ENCODE peak calls at places on chromosome 12, in ten cellular contexts. One of them, this sample, is unnamed.

GRCh38 chr12:100904270-100904669 is 109.7 kb downstream of the ANO4 start:
- DNase-seq in DMS79: no peak
- DNase-seq in GM03348: no peak
- DNase-seq in endodermal cell: no peak
- DNase-seq in AG08396: no peak
- DNase-seq in left ventricle myocardium inferior: no peak
- DNase-seq in iPS DF 6.9: no peak
- DNase-seq in progenitor cell of endocrine pancreas: no peak
- DNase-seq in NCI-H460: no peak
- DNase-seq in stimulated activated CD4-positive, alpha-beta T cell treated with anti-CD3 and anti-CD28 coated beads, Interleukin-12 subunit alpha, Interleukin-12 subunit beta, amount 100 ng/mL, for 4 hours: no peak
- DNase-seq in this sample: no peak

GRCh38 chr12:76144253-76144564 is 59.7 kb upstream of the NAP1L1 start:
- DNase-seq in DMS79: no peak
- DNase-seq in stimulated activated CD4-positive, alpha-beta T cell treated with anti-CD3 and anti-CD28 coated beads, Interleukin-12 subunit alpha, Interleukin-12 subunit beta, amount 100 ng/mL, for 4 hours: peak
- DNase-seq in GM03348: no peak
- DNase-seq in endodermal cell: no peak
- DNase-seq in left ventricle myocardium inferior: no peak
- DNase-seq in AG08396: no peak
- DNase-seq in progenitor cell of endocrine pancreas: no peak
- DNase-seq in NCI-H460: no peak
- DNase-seq in iPS DF 6.9: no peak
- DNase-seq in this sample: no peak

GRCh38 chr12:123034865-123035264 is 54.4 kb downstream of the ARL6IP4 start:
- DNase-seq in stimulated activated CD4-positive, alpha-beta T cell treated with anti-CD3 and anti-CD28 coated beads, Interleukin-12 subunit alpha, Interleukin-12 subunit beta, amount 100 ng/mL, for 4 hours: no peak
- DNase-seq in endodermal cell: no peak
- DNase-seq in left ventricle myocardium inferior: no peak
- DNase-seq in progenitor cell of endocrine pancreas: no peak
- DNase-seq in iPS DF 6.9: no peak
- DNase-seq in GM03348: peak
- DNase-seq in NCI-H460: peak
- DNase-seq in DMS79: no peak
- DNase-seq in AG08396: peak
- DNase-seq in this sample: no peak

GRCh38 chr12:114851981-114852380 is 168.0 kb upstream of the TBX3 start:
- DNase-seq in iPS DF 6.9: no peak
- DNase-seq in AG08396: no peak
- DNase-seq in NCI-H460: no peak
- DNase-seq in stimulated activated CD4-positive, alpha-beta T cell treated with anti-CD3 and anti-CD28 coated beads, Interleukin-12 subunit alpha, Interleukin-12 subunit beta, amount 100 ng/mL, for 4 hours: no peak
- DNase-seq in GM03348: no peak
- DNase-seq in left ventricle myocardium inferior: no peak
- DNase-seq in progenitor cell of endocrine pancreas: no peak
- DNase-seq in DMS79: no peak
- DNase-seq in endodermal cell: no peak
- DNase-seq in this sample: no peak

GRCh38 chr12:78181544-78182162 is 351.0 kb downstream of the NAV3 start:
- DNase-seq in endodermal cell: peak
- DNase-seq in NCI-H460: peak
- DNase-seq in AG08396: no peak
- DNase-seq in GM03348: no peak
- DNase-seq in iPS DF 6.9: peak
- DNase-seq in left ventricle myocardium inferior: no peak
- DNase-seq in stimulated activated CD4-positive, alpha-beta T cell treated with anti-CD3 and anti-CD28 coated beads, Interleukin-12 subunit alpha, Interleukin-12 subunit beta, amount 100 ng/mL, for 4 hours: no peak
- DNase-seq in DMS79: no peak
- DNase-seq in progenitor cell of endocrine pancreas: no peak
- DNase-seq in this sample: no peak

GRCh38 chr12:13609874-13610273 is 371.5 kb downstream of the GRIN2B start:
- DNase-seq in iPS DF 6.9: no peak
- DNase-seq in endodermal cell: peak
- DNase-seq in AG08396: no peak
- DNase-seq in DMS79: no peak
- DNase-seq in left ventricle myocardium inferior: no peak
- DNase-seq in progenitor cell of endocrine pancreas: no peak
- DNase-seq in GM03348: no peak
- DNase-seq in stimulated activated CD4-positive, alpha-beta T cell treated with anti-CD3 and anti-CD28 coated beads, Interleukin-12 subunit alpha, Interleukin-12 subunit beta, amount 100 ng/mL, for 4 hours: no peak
- DNase-seq in NCI-H460: no peak
- DNase-seq in this sample: no peak

GRCh38 chr12:76685246-76685678 is 78.7 kb upstream of the ZDHHC17 start:
- DNase-seq in left ventricle myocardium inferior: peak
- DNase-seq in AG08396: peak
- DNase-seq in endodermal cell: peak
- DNase-seq in GM03348: peak
- DNase-seq in DMS79: no peak
- DNase-seq in stimulated activated CD4-positive, alpha-beta T cell treated with anti-CD3 and anti-CD28 coated beads, Interleukin-12 subunit alpha, Interleukin-12 subunit beta, amount 100 ng/mL, for 4 hours: no peak
- DNase-seq in NCI-H460: no peak
- DNase-seq in progenitor cell of endocrine pancreas: no peak
- DNase-seq in iPS DF 6.9: no peak
- DNase-seq in this sample: no peak

GRCh38 chr12:125001636-125002035 is 8.2 kb downstream of the BRI3BP start:
- DNase-seq in AG08396: no peak
- DNase-seq in iPS DF 6.9: no peak
- DNase-seq in progenitor cell of endocrine pancreas: no peak
- DNase-seq in stimulated activated CD4-positive, alpha-beta T cell treated with anti-CD3 and anti-CD28 coated beads, Interleukin-12 subunit alpha, Interleukin-12 subunit beta, amount 100 ng/mL, for 4 hours: no peak
- DNase-seq in endodermal cell: no peak
- DNase-seq in left ventricle myocardium inferior: no peak
- DNase-seq in GM03348: no peak
- DNase-seq in NCI-H460: no peak
- DNase-seq in DMS79: no peak
- DNase-seq in this sample: no peak

GRCh38 chr12:20260864-20261263 is 107.5 kb upstream of the PDE3A start:
- DNase-seq in NCI-H460: no peak
- DNase-seq in GM03348: no peak
- DNase-seq in progenitor cell of endocrine pancreas: no peak
- DNase-seq in left ventricle myocardium inferior: no peak
- DNase-seq in DMS79: no peak
- DNase-seq in iPS DF 6.9: no peak
- DNase-seq in AG08396: no peak
- DNase-seq in endodermal cell: no peak
- DNase-seq in stimulated activated CD4-positive, alpha-beta T cell treated with anti-CD3 and anti-CD28 coated beads, Interleukin-12 subunit alpha, Interleukin-12 subunit beta, amount 100 ng/mL, for 4 hours: no peak
- DNase-seq in this sample: no peak

GRCh38 chr12:123271182-123271491 is 519 bp downstream of the CDK2AP1 start:
- DNase-seq in AG08396: peak
- DNase-seq in endodermal cell: peak
- DNase-seq in iPS DF 6.9: no peak
- DNase-seq in GM03348: peak
- DNase-seq in stimulated activated CD4-positive, alpha-beta T cell treated with anti-CD3 and anti-CD28 coated beads, Interleukin-12 subunit alpha, Interleukin-12 subunit beta, amount 100 ng/mL, for 4 hours: peak
- DNase-seq in DMS79: peak
- DNase-seq in left ventricle myocardium inferior: peak
- DNase-seq in progenitor cell of endocrine pancreas: peak
- DNase-seq in NCI-H460: peak
- DNase-seq in this sample: peak

GRCh38 chr12:52139579-52140062 is 52.2 kb downstream of the KRT80 start:
- DNase-seq in stimulated activated CD4-positive, alpha-beta T cell treated with anti-CD3 and anti-CD28 coated beads, Interleukin-12 subunit alpha, Interleukin-12 subunit beta, amount 100 ng/mL, for 4 hours: no peak
- DNase-seq in iPS DF 6.9: no peak
- DNase-seq in DMS79: peak
- DNase-seq in left ventricle myocardium inferior: no peak
- DNase-seq in progenitor cell of endocrine pancreas: peak
- DNase-seq in GM03348: peak
- DNase-seq in NCI-H460: no peak
- DNase-seq in endodermal cell: peak
- DNase-seq in AG08396: peak
- DNase-seq in this sample: no peak

GRCh38 chr12:138898-139534 is 72.4 kb downstream of the IQSEC3 start:
- DNase-seq in iPS DF 6.9: no peak
- DNase-seq in DMS79: no peak
- DNase-seq in endodermal cell: peak
- DNase-seq in NCI-H460: no peak
- DNase-seq in progenitor cell of endocrine pancreas: no peak
- DNase-seq in left ventricle myocardium inferior: peak
- DNase-seq in GM03348: no peak
- DNase-seq in AG08396: peak
- DNase-seq in stimulated activated CD4-positive, alpha-beta T cell treated with anti-CD3 and anti-CD28 coated beads, Interleukin-12 subunit alpha, Interleukin-12 subunit beta, amount 100 ng/mL, for 4 hours: peak
- DNase-seq in this sample: no peak

GRCh38 chr12:47367912-47368537 is 288.3 kb upstream of the AMIGO2 start:
- DNase-seq in progenitor cell of endocrine pancreas: no peak
- DNase-seq in AG08396: no peak
- DNase-seq in stimulated activated CD4-positive, alpha-beta T cell treated with anti-CD3 and anti-CD28 coated beads, Interleukin-12 subunit alpha, Interleukin-12 subunit beta, amount 100 ng/mL, for 4 hours: no peak
- DNase-seq in left ventricle myocardium inferior: no peak
- DNase-seq in NCI-H460: no peak
- DNase-seq in iPS DF 6.9: no peak
- DNase-seq in DMS79: no peak
- DNase-seq in GM03348: no peak
- DNase-seq in endodermal cell: no peak
- DNase-seq in this sample: no peak

GRCh38 chr12:63294327-63294632 is 143.3 kb upstream of the AVPR1A start:
- DNase-seq in DMS79: no peak
- DNase-seq in iPS DF 6.9: no peak
- DNase-seq in NCI-H460: peak
- DNase-seq in stimulated activated CD4-positive, alpha-beta T cell treated with anti-CD3 and anti-CD28 coated beads, Interleukin-12 subunit alpha, Interleukin-12 subunit beta, amount 100 ng/mL, for 4 hours: no peak
- DNase-seq in progenitor cell of endocrine pancreas: no peak
- DNase-seq in AG08396: peak
- DNase-seq in GM03348: peak
- DNase-seq in left ventricle myocardium inferior: no peak
- DNase-seq in endodermal cell: no peak
- DNase-seq in this sample: no peak

GRCh38 chr12:31315779-31316465 is 10.0 kb downstream of the SINHCAF start:
- DNase-seq in GM03348: no peak
- DNase-seq in DMS79: no peak
- DNase-seq in stimulated activated CD4-positive, alpha-beta T cell treated with anti-CD3 and anti-CD28 coated beads, Interleukin-12 subunit alpha, Interleukin-12 subunit beta, amount 100 ng/mL, for 4 hours: no peak
- DNase-seq in progenitor cell of endocrine pancreas: no peak
- DNase-seq in AG08396: no peak
- DNase-seq in NCI-H460: no peak
- DNase-seq in left ventricle myocardium inferior: no peak
- DNase-seq in iPS DF 6.9: no peak
- DNase-seq in endodermal cell: no peak
- DNase-seq in this sample: no peak

GRCh38 chr12:106302401-106303201 is at the start of gene TCP11L2:
- DNase-seq in iPS DF 6.9: no peak
- DNase-seq in stimulated activated CD4-positive, alpha-beta T cell treated with anti-CD3 and anti-CD28 coated beads, Interleukin-12 subunit alpha, Interleukin-12 subunit beta, amount 100 ng/mL, for 4 hours: peak
- DNase-seq in endodermal cell: peak
- DNase-seq in DMS79: peak
- DNase-seq in NCI-H460: peak
- DNase-seq in AG08396: peak
- DNase-seq in GM03348: peak
- DNase-seq in left ventricle myocardium inferior: peak
- DNase-seq in progenitor cell of endocrine pancreas: peak
- DNase-seq in this sample: peak

GRCh38 chr12:57258977-57259970 is 8.3 kb upstream of the STAC3 start:
- DNase-seq in iPS DF 6.9: no peak
- DNase-seq in GM03348: no peak
- DNase-seq in left ventricle myocardium inferior: peak
- DNase-seq in endodermal cell: no peak
- DNase-seq in stimulated activated CD4-positive, alpha-beta T cell treated with anti-CD3 and anti-CD28 coated beads, Interleukin-12 subunit alpha, Interleukin-12 subunit beta, amount 100 ng/mL, for 4 hours: no peak
- DNase-seq in progenitor cell of endocrine pancreas: no peak
- DNase-seq in AG08396: no peak
- DNase-seq in DMS79: no peak
- DNase-seq in NCI-H460: no peak
- DNase-seq in this sample: no peak

GRCh38 chr12:123099556-123100192 is 51.2 kb downstream of the PITPNM2 start:
- DNase-seq in NCI-H460: no peak
- DNase-seq in endodermal cell: no peak
- DNase-seq in DMS79: peak
- DNase-seq in GM03348: no peak
- DNase-seq in stimulated activated CD4-positive, alpha-beta T cell treated with anti-CD3 and anti-CD28 coated beads, Interleukin-12 subunit alpha, Interleukin-12 subunit beta, amount 100 ng/mL, for 4 hours: no peak
- DNase-seq in progenitor cell of endocrine pancreas: no peak
- DNase-seq in left ventricle myocardium inferior: no peak
- DNase-seq in iPS DF 6.9: no peak
- DNase-seq in AG08396: no peak
- DNase-seq in this sample: no peak

GRCh38 chr12:57888407-57889157 is 42.1 kb upstream of the CTDSP2 start:
- DNase-seq in stimulated activated CD4-positive, alpha-beta T cell treated with anti-CD3 and anti-CD28 coated beads, Interleukin-12 subunit alpha, Interleukin-12 subunit beta, amount 100 ng/mL, for 4 hours: no peak
- DNase-seq in AG08396: no peak
- DNase-seq in progenitor cell of endocrine pancreas: no peak
- DNase-seq in GM03348: peak
- DNase-seq in NCI-H460: no peak
- DNase-seq in DMS79: peak
- DNase-seq in iPS DF 6.9: no peak
- DNase-seq in left ventricle myocardium inferior: peak
- DNase-seq in endodermal cell: peak
- DNase-seq in this sample: no peak

GRCh38 chr12:116249938-116250337 is 27.6 kb downstream of the MED13L start:
- DNase-seq in endodermal cell: no peak
- DNase-seq in NCI-H460: no peak
- DNase-seq in progenitor cell of endocrine pancreas: no peak
- DNase-seq in stimulated activated CD4-positive, alpha-beta T cell treated with anti-CD3 and anti-CD28 coated beads, Interleukin-12 subunit alpha, Interleukin-12 subunit beta, amount 100 ng/mL, for 4 hours: no peak
- DNase-seq in left ventricle myocardium inferior: no peak
- DNase-seq in iPS DF 6.9: no peak
- DNase-seq in GM03348: no peak
- DNase-seq in AG08396: no peak
- DNase-seq in DMS79: no peak
- DNase-seq in this sample: no peak

GRCh38 chr12:72274926-72275325 is 2.8 kb downstream of the TRHDE start:
- DNase-seq in NCI-H460: no peak
- DNase-seq in iPS DF 6.9: no peak
- DNase-seq in progenitor cell of endocrine pancreas: no peak
- DNase-seq in stimulated activated CD4-positive, alpha-beta T cell treated with anti-CD3 and anti-CD28 coated beads, Interleukin-12 subunit alpha, Interleukin-12 subunit beta, amount 100 ng/mL, for 4 hours: no peak
- DNase-seq in GM03348: no peak
- DNase-seq in AG08396: peak
- DNase-seq in endodermal cell: no peak
- DNase-seq in left ventricle myocardium inferior: no peak
- DNase-seq in DMS79: no peak
- DNase-seq in this sample: peak

GRCh38 chr12:18581232-18581962 is 156.4 kb downstream of the PLCZ1 start:
- DNase-seq in progenitor cell of endocrine pancreas: no peak
- DNase-seq in left ventricle myocardium inferior: no peak
- DNase-seq in iPS DF 6.9: no peak
- DNase-seq in DMS79: no peak
- DNase-seq in AG08396: no peak
- DNase-seq in stimulated activated CD4-positive, alpha-beta T cell treated with anti-CD3 and anti-CD28 coated beads, Interleukin-12 subunit alpha, Interleukin-12 subunit beta, amount 100 ng/mL, for 4 hours: no peak
- DNase-seq in endodermal cell: no peak
- DNase-seq in GM03348: no peak
- DNase-seq in NCI-H460: no peak
- DNase-seq in this sample: no peak

GRCh38 chr12:90065301-90065801 is 356.7 kb upstream of the ATP2B1 start:
- DNase-seq in DMS79: no peak
- DNase-seq in stimulated activated CD4-positive, alpha-beta T cell treated with anti-CD3 and anti-CD28 coated beads, Interleukin-12 subunit alpha, Interleukin-12 subunit beta, amount 100 ng/mL, for 4 hours: no peak
- DNase-seq in iPS DF 6.9: no peak
- DNase-seq in progenitor cell of endocrine pancreas: no peak
- DNase-seq in GM03348: no peak
- DNase-seq in NCI-H460: peak
- DNase-seq in AG08396: no peak
- DNase-seq in endodermal cell: no peak
- DNase-seq in left ventricle myocardium inferior: no peak
- DNase-seq in this sample: no peak

GRCh38 chr12:112196476-112196875 is 71.1 kb downstream of the TRAFD1 start:
- DNase-seq in NCI-H460: no peak
- DNase-seq in endodermal cell: no peak
- DNase-seq in DMS79: no peak
- DNase-seq in iPS DF 6.9: no peak
- DNase-seq in GM03348: no peak
- DNase-seq in AG08396: no peak
- DNase-seq in stimulated activated CD4-positive, alpha-beta T cell treated with anti-CD3 and anti-CD28 coated beads, Interleukin-12 subunit alpha, Interleukin-12 subunit beta, amount 100 ng/mL, for 4 hours: no peak
- DNase-seq in left ventricle myocardium inferior: no peak
- DNase-seq in progenitor cell of endocrine pancreas: no peak
- DNase-seq in this sample: no peak

GRCh38 chr12:76976777-76977465 is 88.4 kb downstream of the E2F7 start:
- DNase-seq in stimulated activated CD4-positive, alpha-beta T cell treated with anti-CD3 and anti-CD28 coated beads, Interleukin-12 subunit alpha, Interleukin-12 subunit beta, amount 100 ng/mL, for 4 hours: no peak
- DNase-seq in DMS79: no peak
- DNase-seq in progenitor cell of endocrine pancreas: no peak
- DNase-seq in GM03348: no peak
- DNase-seq in AG08396: no peak
- DNase-seq in iPS DF 6.9: no peak
- DNase-seq in endodermal cell: no peak
- DNase-seq in NCI-H460: no peak
- DNase-seq in left ventricle myocardium inferior: no peak
- DNase-seq in this sample: no peak

GRCh38 chr12:93244514-93245077 is 133.1 kb upstream of the NUDT4 start:
- DNase-seq in GM03348: no peak
- DNase-seq in iPS DF 6.9: no peak
- DNase-seq in DMS79: no peak
- DNase-seq in endodermal cell: no peak
- DNase-seq in NCI-H460: no peak
- DNase-seq in stimulated activated CD4-positive, alpha-beta T cell treated with anti-CD3 and anti-CD28 coated beads, Interleukin-12 subunit alpha, Interleukin-12 subunit beta, amount 100 ng/mL, for 4 hours: peak
- DNase-seq in AG08396: no peak
- DNase-seq in left ventricle myocardium inferior: no peak
- DNase-seq in progenitor cell of endocrine pancreas: no peak
- DNase-seq in this sample: peak

GRCh38 chr12:63163542-63163941 is 12.5 kb upstream of the AVPR1A start:
- DNase-seq in GM03348: no peak
- DNase-seq in NCI-H460: no peak
- DNase-seq in endodermal cell: no peak
- DNase-seq in progenitor cell of endocrine pancreas: no peak
- DNase-seq in iPS DF 6.9: no peak
- DNase-seq in left ventricle myocardium inferior: no peak
- DNase-seq in DMS79: no peak
- DNase-seq in AG08396: no peak
- DNase-seq in stimulated activated CD4-positive, alpha-beta T cell treated with anti-CD3 and anti-CD28 coated beads, Interleukin-12 subunit alpha, Interleukin-12 subunit beta, amount 100 ng/mL, for 4 hours: no peak
- DNase-seq in this sample: no peak

GRCh38 chr12:102631274-102631673 is 150.9 kb upstream of the IGF1 start:
- DNase-seq in progenitor cell of endocrine pancreas: no peak
- DNase-seq in iPS DF 6.9: no peak
- DNase-seq in stimulated activated CD4-positive, alpha-beta T cell treated with anti-CD3 and anti-CD28 coated beads, Interleukin-12 subunit alpha, Interleukin-12 subunit beta, amount 100 ng/mL, for 4 hours: no peak
- DNase-seq in endodermal cell: no peak
- DNase-seq in DMS79: no peak
- DNase-seq in NCI-H460: peak
- DNase-seq in AG08396: peak
- DNase-seq in left ventricle myocardium inferior: no peak
- DNase-seq in GM03348: peak
- DNase-seq in this sample: no peak